ENCODE peak calls at places on chromosomes 6 and 20, in six cellular contexts. One of them, this sample, is unnamed.

GRCh38 chr20:56788041-56788670 is 159.1 kb downstream of the TFAP2C start:
- DNase-seq in heart left ventricle: no peak
- DNase-seq in IMR-90: peak
- DNase-seq in GM12878: no peak
- DNase-seq in uterus: peak
- DNase-seq in erythroblast: no peak
- DNase-seq in this sample: no peak

GRCh38 chr20:39893013-39893685 is 795.9 kb downstream of the MAFB start:
- DNase-seq in erythroblast: no peak
- DNase-seq in IMR-90: peak
- DNase-seq in uterus: no peak
- DNase-seq in heart left ventricle: no peak
- DNase-seq in GM12878: no peak
- DNase-seq in this sample: no peak

GRCh38 chr20:4985658-4986057 is 15.7 kb downstream of the SLC23A2 start:
- DNase-seq in GM12878: peak
- DNase-seq in erythroblast: no peak
- DNase-seq in uterus: no peak
- DNase-seq in IMR-90: peak
- DNase-seq in heart left ventricle: no peak
- DNase-seq in this sample: no peak

GRCh38 chr20:32457476-32457986 is 99.4 kb downstream of the ASXL1 start:
- DNase-seq in GM12878: no peak
- DNase-seq in heart left ventricle: peak
- DNase-seq in erythroblast: peak
- DNase-seq in uterus: peak
- DNase-seq in IMR-90: peak
- DNase-seq in this sample: peak

GRCh38 chr20:46021361-46022359 is 7.4 kb upstream of the SLC12A5 start:
- DNase-seq in GM12878: no peak
- DNase-seq in IMR-90: no peak
- DNase-seq in erythroblast: peak
- DNase-seq in heart left ventricle: no peak
- DNase-seq in uterus: no peak
- DNase-seq in this sample: peak

GRCh38 chr6:106002005-106002404 is 84.1 kb upstream of the PRDM1 start:
- DNase-seq in heart left ventricle: no peak
- DNase-seq in GM12878: no peak
- DNase-seq in uterus: no peak
- DNase-seq in IMR-90: no peak
- DNase-seq in erythroblast: no peak
- DNase-seq in this sample: no peak

GRCh38 chr20:23187759-23188158 is 101.6 kb upstream of the CD93 start:
- DNase-seq in uterus: no peak
- DNase-seq in heart left ventricle: peak
- DNase-seq in erythroblast: peak
- DNase-seq in IMR-90: no peak
- DNase-seq in GM12878: no peak
- DNase-seq in this sample: no peak

GRCh38 chr6:35691027-35691824 is 2.5 kb upstream of the FKBP5 start:
- DNase-seq in IMR-90: peak
- DNase-seq in GM12878: no peak
- DNase-seq in heart left ventricle: peak
- DNase-seq in erythroblast: no peak
- DNase-seq in uterus: peak
- DNase-seq in this sample: no peak

GRCh38 chr20:57928181-57928967 is 218.6 kb upstream of the PMEPA1 start:
- DNase-seq in erythroblast: no peak
- DNase-seq in heart left ventricle: no peak
- DNase-seq in IMR-90: no peak
- DNase-seq in uterus: peak
- DNase-seq in GM12878: no peak
- DNase-seq in this sample: no peak

GRCh38 chr6:6795396-6795795 is 206.9 kb downstream of the LY86 start:
- DNase-seq in erythroblast: no peak
- DNase-seq in GM12878: no peak
- DNase-seq in uterus: no peak
- DNase-seq in heart left ventricle: no peak
- DNase-seq in IMR-90: no peak
- DNase-seq in this sample: no peak

GRCh38 chr20:61117725-61118124 is 134.3 kb upstream of the CDH4 start:
- DNase-seq in GM12878: no peak
- DNase-seq in heart left ventricle: no peak
- DNase-seq in erythroblast: no peak
- DNase-seq in uterus: no peak
- DNase-seq in IMR-90: peak
- DNase-seq in this sample: no peak

GRCh38 chr6:124974770-124975377 is 12.6 kb downstream of the RNF217 start:
- DNase-seq in uterus: no peak
- DNase-seq in IMR-90: no peak
- DNase-seq in heart left ventricle: no peak
- DNase-seq in GM12878: no peak
- DNase-seq in erythroblast: no peak
- DNase-seq in this sample: no peak

GRCh38 chr6:132418566-132418965 is 17.3 kb upstream of the MOXD1 start:
- DNase-seq in GM12878: no peak
- DNase-seq in erythroblast: no peak
- DNase-seq in uterus: no peak
- DNase-seq in heart left ventricle: no peak
- DNase-seq in IMR-90: no peak
- DNase-seq in this sample: no peak

GRCh38 chr6:94190030-94190429 is 770.7 kb upstream of the EPHA7 start:
- DNase-seq in heart left ventricle: no peak
- DNase-seq in GM12878: no peak
- DNase-seq in uterus: no peak
- DNase-seq in IMR-90: no peak
- DNase-seq in erythroblast: no peak
- DNase-seq in this sample: no peak

GRCh38 chr6:10381830-10382208 is 33.1 kb downstream of the TFAP2A start:
- DNase-seq in GM12878: no peak
- DNase-seq in heart left ventricle: no peak
- DNase-seq in erythroblast: no peak
- DNase-seq in IMR-90: no peak
- DNase-seq in uterus: no peak
- DNase-seq in this sample: no peak

GRCh38 chr20:43895235-43895634 is 19.4 kb upstream of the TOX2 start:
- DNase-seq in IMR-90: peak
- DNase-seq in GM12878: no peak
- DNase-seq in uterus: no peak
- DNase-seq in heart left ventricle: no peak
- DNase-seq in erythroblast: no peak
- DNase-seq in this sample: no peak

GRCh38 chr6:25754508-25754907 is at the start of gene SLC17A4:
- DNase-seq in IMR-90: no peak
- DNase-seq in uterus: no peak
- DNase-seq in GM12878: no peak
- DNase-seq in heart left ventricle: no peak
- DNase-seq in erythroblast: no peak
- DNase-seq in this sample: no peak
- TF ChIP-seq POLR2A in IMR-90: no peak
- TF ChIP-seq POLR2A in uterus: no peak
- TF ChIP-seq POLR2A in GM12878: no peak
- TF ChIP-seq POLR2A in heart left ventricle: no peak
- TF ChIP-seq POLR2A in erythroblast: no peak
- TF ChIP-seq POLR2A in this sample: no peak

GRCh38 chr6:4134841-4135664 is at the start of gene ECI2:
- DNase-seq in uterus: no peak
- DNase-seq in erythroblast: peak
- DNase-seq in IMR-90: peak
- DNase-seq in heart left ventricle: peak
- DNase-seq in GM12878: no peak
- DNase-seq in this sample: peak

GRCh38 chr6:4133941-4134838 is 1.2 kb downstream of the ECI2 start:
- DNase-seq in GM12878: no peak
- DNase-seq in IMR-90: no peak
- DNase-seq in uterus: peak
- DNase-seq in erythroblast: peak
- DNase-seq in heart left ventricle: no peak
- DNase-seq in this sample: no peak

GRCh38 chr6:4136354-4136831 is 1.0 kb upstream of the ECI2 start:
- DNase-seq in uterus: no peak
- DNase-seq in heart left ventricle: no peak
- DNase-seq in erythroblast: no peak
- DNase-seq in GM12878: no peak
- DNase-seq in IMR-90: no peak
- DNase-seq in this sample: no peak

GRCh38 chr6:4139272-4139671 is 3.9 kb upstream of the ECI2 start:
- DNase-seq in heart left ventricle: no peak
- DNase-seq in erythroblast: no peak
- DNase-seq in IMR-90: no peak
- DNase-seq in GM12878: no peak
- DNase-seq in uterus: no peak
- DNase-seq in this sample: no peak

GRCh38 chr6:4135665-4136353 is 434 bp upstream of the ECI2 start:
- DNase-seq in heart left ventricle: peak
- DNase-seq in uterus: peak
- DNase-seq in GM12878: peak
- DNase-seq in erythroblast: peak
- DNase-seq in IMR-90: peak
- DNase-seq in this sample: peak
- TF ChIP-seq POLR2A in heart left ventricle: no peak
- TF ChIP-seq POLR2A in uterus: peak
- TF ChIP-seq POLR2A in GM12878: peak
- TF ChIP-seq POLR2A in erythroblast: no peak
- TF ChIP-seq POLR2A in IMR-90: no peak
- TF ChIP-seq POLR2A in this sample: peak

GRCh38 chr6:170553686-170554085 is 483 bp upstream of the TBP start:
- DNase-seq in IMR-90: peak
- DNase-seq in uterus: peak
- DNase-seq in GM12878: no peak
- DNase-seq in erythroblast: no peak
- DNase-seq in heart left ventricle: no peak
- DNase-seq in this sample: no peak

GRCh38 chr6:170555305-170555704 is 1.1 kb downstream of the TBP start:
- DNase-seq in erythroblast: peak
- DNase-seq in IMR-90: no peak
- DNase-seq in uterus: no peak
- DNase-seq in GM12878: no peak
- DNase-seq in heart left ventricle: no peak
- DNase-seq in this sample: no peak

GRCh38 chr6:170554888-170555137 is 644 bp downstream of the TBP start:
- DNase-seq in uterus: no peak
- DNase-seq in GM12878: no peak
- DNase-seq in heart left ventricle: no peak
- DNase-seq in IMR-90: no peak
- DNase-seq in erythroblast: no peak
- DNase-seq in this sample: no peak

GRCh38 chr6:170554086-170554887 is at the start of gene TBP:
- DNase-seq in uterus: peak
- DNase-seq in heart left ventricle: peak
- DNase-seq in GM12878: peak
- DNase-seq in IMR-90: peak
- DNase-seq in erythroblast: peak
- DNase-seq in this sample: peak

DNA sequence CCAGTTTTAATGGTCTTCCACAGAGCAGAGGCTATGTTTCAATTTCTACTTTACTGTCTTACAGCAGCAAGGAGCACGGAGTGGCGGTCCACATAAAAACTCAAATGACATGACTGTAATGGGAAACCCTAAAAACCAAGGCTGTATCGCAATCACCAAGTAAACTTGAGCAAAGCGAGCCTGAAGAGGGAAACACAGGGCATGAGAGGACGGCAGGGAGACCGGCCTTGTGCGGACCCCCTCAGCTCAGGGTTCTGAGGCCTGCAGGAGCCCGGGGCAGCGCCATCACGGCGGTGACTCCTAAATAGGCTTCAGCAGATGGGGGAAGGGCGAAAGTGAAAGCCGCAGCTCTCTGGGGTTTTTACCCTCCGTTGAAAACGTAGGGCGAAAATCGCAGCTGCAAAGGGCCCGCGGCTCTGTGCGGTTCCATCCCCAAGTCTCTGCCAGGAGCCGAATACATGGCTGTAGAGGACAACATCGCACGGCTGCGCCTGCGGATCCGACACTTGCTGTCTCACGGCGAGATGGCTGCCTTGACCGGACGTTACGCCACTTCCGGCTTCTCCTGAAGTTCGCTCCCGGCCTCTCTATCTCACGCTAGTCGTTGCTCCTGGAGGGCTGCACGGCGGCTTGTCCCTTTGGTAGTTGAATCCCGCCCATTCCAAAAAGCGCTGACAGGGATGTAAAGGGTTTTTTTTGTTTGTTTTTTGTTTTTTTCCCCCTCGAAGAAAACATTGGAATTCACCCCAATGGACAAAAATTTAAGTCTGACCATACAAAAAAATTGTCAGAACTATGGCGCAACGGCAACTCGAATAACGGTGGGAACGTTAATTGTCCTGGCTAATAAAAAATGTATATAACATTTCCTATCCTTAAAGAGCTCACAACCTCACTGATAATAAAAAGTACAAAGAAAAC is at the start of gene PSMB1:
- DNase-seq in heart left ventricle: peak
- DNase-seq in erythroblast: peak
- DNase-seq in uterus: peak
- DNase-seq in IMR-90: peak
- DNase-seq in GM12878: peak
- DNase-seq in this sample: peak
- TF ChIP-seq POLR2A in heart left ventricle: peak
- TF ChIP-seq POLR2A in erythroblast: peak
- TF ChIP-seq POLR2A in uterus: peak
- TF ChIP-seq POLR2A in IMR-90: peak
- TF ChIP-seq POLR2A in GM12878: peak
- TF ChIP-seq POLR2A in this sample: peak

DNA sequence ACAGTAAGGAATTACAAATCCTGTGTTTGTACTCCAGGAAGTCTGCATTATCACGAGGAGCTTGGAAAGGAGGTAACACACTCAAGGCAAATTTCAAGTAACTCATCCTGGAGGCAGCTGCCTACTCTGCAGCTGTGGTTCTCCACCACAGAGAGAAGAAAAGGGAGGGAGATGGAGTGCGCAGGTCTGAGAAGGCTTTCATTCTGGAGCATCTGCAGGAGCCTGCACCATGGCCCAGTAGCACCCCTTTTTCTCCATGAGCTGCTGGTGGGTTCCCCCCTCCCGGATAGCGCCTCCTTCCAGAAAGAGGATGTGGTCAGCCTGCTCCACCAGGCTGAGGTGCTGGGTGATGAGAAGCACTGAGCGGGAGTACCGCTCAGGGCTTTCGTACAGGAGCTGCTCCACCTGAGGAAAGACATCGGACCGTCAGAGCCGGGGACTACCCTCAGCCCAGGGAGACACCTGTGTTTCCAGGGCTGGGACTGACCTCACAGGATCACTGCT is 1.6 kb upstream of the PSMB8 start:
- DNase-seq in GM12878: no peak
- DNase-seq in IMR-90: no peak
- DNase-seq in uterus: no peak
- DNase-seq in erythroblast: no peak
- DNase-seq in heart left ventricle: no peak
- DNase-seq in this sample: no peak
- TF ChIP-seq POLR2A in GM12878: peak
- TF ChIP-seq POLR2A in IMR-90: no peak
- TF ChIP-seq POLR2A in uterus: no peak
- TF ChIP-seq POLR2A in erythroblast: no peak
- TF ChIP-seq POLR2A in heart left ventricle: no peak
- TF ChIP-seq POLR2A in this sample: peak

DNA sequence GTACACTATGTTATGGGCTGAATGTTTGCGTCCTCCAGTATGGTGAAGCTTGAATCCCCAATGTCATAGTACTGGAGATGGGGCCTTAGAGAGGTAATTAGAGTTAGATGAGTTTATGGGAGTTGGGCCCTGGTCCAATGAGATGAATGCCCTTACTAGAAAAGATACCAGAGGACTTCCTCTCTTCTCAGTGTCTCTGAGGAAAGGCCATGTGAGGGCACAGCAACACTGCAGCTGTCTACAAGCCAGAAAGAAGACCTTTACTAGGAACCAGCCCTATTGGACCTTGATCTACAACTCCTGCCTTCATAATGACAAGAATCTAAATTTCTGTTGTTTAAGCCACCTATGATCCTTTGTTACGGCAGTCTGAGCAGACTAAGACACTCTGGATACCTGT is 31.4 kb upstream of the AKAP7 start:
- DNase-seq in uterus: no peak
- DNase-seq in IMR-90: no peak
- DNase-seq in heart left ventricle: no peak
- DNase-seq in GM12878: no peak
- DNase-seq in erythroblast: no peak
- DNase-seq in this sample: no peak
- TF ChIP-seq POLR2A in uterus: no peak
- TF ChIP-seq POLR2A in IMR-90: no peak
- TF ChIP-seq POLR2A in heart left ventricle: no peak
- TF ChIP-seq POLR2A in GM12878: no peak
- TF ChIP-seq POLR2A in erythroblast: no peak
- TF ChIP-seq POLR2A in this sample: no peak